ENCODE peak calls at places on chromosomes 5 and 9, in four cellular contexts. B is GM12878, H is HepG2, P is H1. Q is an unnamed sample.

GRCh38 chr9:38166501-38166900 is 97.5 kb upstream of the SHB start:
- DNase-seq in B (no peak), H (no peak), P (no peak), Q (no peak)

GRCh38 chr9:129405089-129405830 is 215.6 kb downstream of the C9orf50 start:
- DNase-seq in B (no peak), H (peak; percentile 47), P (no peak), Q (no peak)

GRCh38 chr5:43926923-43927322 is 323.9 kb downstream of the NNT start:
- DNase-seq in B (no peak), H (no peak), P (no peak), Q (no peak)

GRCh38 chr5:55188656-55189380 is 15.8 kb upstream of the CDC20B start:
- DNase-seq in B (no peak), H (no peak), P (no peak), Q (no peak)

GRCh38 chr5:180105827-180106312 is 34.3 kb upstream of the RNF130 start:
- DNase-seq in B (no peak), H (no peak), P (no peak), Q (no peak)

GRCh38 chr5:142551242-142552067 is 134.4 kb downstream of the FGF1 start:
- DNase-seq in B (no peak), H (no peak), P (peak; percentile 43), Q (no peak)

GRCh38 chr9:36802171-36802920 is 229.7 kb downstream of the MELK start:
- DNase-seq in B (no peak), H (no peak), P (no peak), Q (no peak)

GRCh38 chr9:26540094-26540493 is 352.5 kb downstream of the CAAP1 start:
- DNase-seq in B (no peak), H (peak; percentile 2), P (no peak), Q (no peak)

GRCh38 chr5:167626341-167627118 is 664.9 kb upstream of the WWC1 start:
- DNase-seq in B (no peak), H (no peak), P (no peak), Q (no peak)

GRCh38 chr5:36300181-36300926 is 1.3 kb downstream of the RANBP3L start:
- DNase-seq in B (no peak), H (no peak), P (no peak), Q (no peak)

GRCh38 chr5:15241216-15241821 is 258.7 kb upstream of the FBXL7 start:
- DNase-seq in B (no peak), H (no peak), P (no peak), Q (no peak)

GRCh38 chr5:33321026-33321425 is 119.7 kb upstream of the TARS1 start:
- DNase-seq in B (no peak), H (no peak), P (no peak), Q (no peak)

GRCh38 chr5:77213601-77214000 is 3.1 kb downstream of the PDE8B start:
- DNase-seq in B (no peak), H (no peak), P (no peak), Q (no peak)

GRCh38 chr5:127934791-127935256 is 148.7 kb upstream of the SLC12A2 start:
- DNase-seq in B (no peak), H (peak; percentile 97), P (peak; percentile 41), Q (no peak)

GRCh38 chr9:134216961-134217360 is 52.6 kb upstream of the RNU6ATAC start:
- DNase-seq in B (no peak), H (no peak), P (no peak), Q (no peak)

GRCh38 chr5:65672787-65673186 is 48.0 kb downstream of the SHLD3 start:
- DNase-seq in B (no peak), H (no peak), P (no peak), Q (no peak)

GRCh38 chr5:178350361-178351220 is 118.0 kb upstream of the PHYKPL start:
- DNase-seq in B (no peak), H (no peak), P (no peak), Q (no peak)

GRCh38 chr5:89686081-89686765 is 723.3 kb downstream of the CETN3 start:
- DNase-seq in B (no peak), H (no peak), P (no peak), Q (no peak)

GRCh38 chr5:143074414-143074996 is 304.3 kb downstream of the ARHGAP26 start:
- DNase-seq in B (no peak), H (no peak), P (no peak), Q (no peak)

GRCh38 chr5:74201334-74202081 is 439.0 kb downstream of the ENC1 start:
- DNase-seq in B (peak; percentile 63), H (no peak), P (no peak), Q (no peak)

GRCh38 chr9:134489621-134490380 is 151.8 kb upstream of the COL5A1 start:
- DNase-seq in B (no peak), H (no peak), P (no peak), Q (no peak)

GRCh38 chr5:124289122-124289521 is 457.3 kb downstream of the ZNF608 start:
- DNase-seq in B (no peak), H (no peak), P (no peak), Q (no peak)

GRCh38 chr5:89968870-89969472 is 440.6 kb downstream of the CETN3 start:
- DNase-seq in B (no peak), H (no peak), P (no peak), Q (no peak)

GRCh38 chr5:132358760-132359159 is 10.8 kb upstream of the SLC22A5 start:
- DNase-seq in B (no peak), H (no peak), P (no peak), Q (no peak)

GRCh38 chr5:33776151-33776550 is 115.6 kb downstream of the ADAMTS12 start:
- DNase-seq in B (no peak), H (no peak), P (no peak), Q (no peak)

GRCh38 chr5:64612349-64612961 is 77.8 kb upstream of the SHISAL2B start:
- DNase-seq in B (no peak), H (peak; percentile 39), P (no peak), Q (peak; percentile 40)

GRCh38 chr9:105466898-105467455 is 19.1 kb downstream of the FSD1L start:
- DNase-seq in B (no peak), H (no peak), P (no peak), Q (no peak)

GRCh38 chr9:21097817-21098216 is 20.1 kb upstream of the IFNB1 start:
- DNase-seq in B (no peak), H (no peak), P (no peak), Q (no peak)
- TF ChIP-seq ATF2 in B (no peak), H (no peak), P (no peak), Q (no peak)

GRCh38 chr5:174504266-174504726 is 220.1 kb upstream of the MSX2 start:
- DNase-seq in B (no peak), H (no peak), P (no peak), Q (no peak)

GRCh38 chr5:174501461-174502069 is 222.8 kb upstream of the MSX2 start:
- DNase-seq in B (no peak), H (no peak), P (no peak), Q (no peak)

GRCh38 chr5:174503086-174503460 is 221.3 kb upstream of the MSX2 start:
- DNase-seq in B (no peak), H (no peak), P (no peak), Q (no peak)

GRCh38 chr5:174505621-174506020 is 218.8 kb upstream of the MSX2 start:
- DNase-seq in B (no peak), H (no peak), P (no peak), Q (no peak)

DNA sequence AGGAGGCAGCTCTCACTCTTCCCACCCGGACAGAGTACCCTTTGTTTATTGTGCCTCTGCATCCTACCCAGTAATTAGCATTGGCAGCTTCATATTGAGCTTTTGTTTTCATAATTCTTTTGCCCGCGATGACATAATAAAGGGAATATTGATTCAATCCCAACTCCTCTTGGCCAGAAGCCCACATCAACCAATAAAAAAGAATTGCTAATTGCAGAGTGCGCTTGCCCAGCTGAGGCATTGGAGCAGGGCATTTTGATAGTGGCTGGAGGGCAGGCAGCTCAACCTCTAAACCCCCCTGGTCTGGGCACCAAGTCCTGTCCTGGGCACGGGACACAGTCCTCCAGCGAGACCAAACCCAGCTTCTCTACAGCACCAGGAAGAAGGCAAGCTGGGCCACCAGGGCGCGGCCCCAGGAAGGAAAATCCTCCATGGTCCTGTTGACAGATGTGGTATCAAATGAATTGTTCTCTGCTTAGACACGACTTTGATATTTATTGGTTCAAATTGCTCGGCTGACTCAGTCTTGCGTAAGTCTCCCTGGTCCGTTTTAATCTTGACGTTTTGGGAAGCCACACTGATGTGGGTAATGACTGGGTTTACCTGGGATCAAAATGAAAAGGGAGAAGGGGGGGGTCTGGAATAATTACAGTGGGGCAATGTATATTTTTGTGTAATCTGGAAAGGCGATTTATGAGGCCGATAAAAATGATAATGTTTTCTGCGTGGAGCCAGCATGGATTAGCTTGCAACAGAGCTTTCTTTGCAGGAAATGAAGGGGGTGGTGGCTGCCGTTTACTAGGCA is 220.7 kb upstream of the MSX2 start:
- DNase-seq in B (no peak), H (no peak), P (no peak), Q (no peak)
- TF ChIP-seq ZNF274 in B (no peak), H (no peak), P (no peak), Q (no peak)

GRCh38 chr5:52915176-52915875 is 73.8 kb upstream of the ITGA2 start:
- DNase-seq in B (peak; percentile 27), H (peak; percentile 68), P (peak; percentile 27), Q (peak; percentile 65)
- TF ChIP-seq RAD21 in B (peak; percentile 71), H (peak; percentile 63), P (peak; percentile 63), Q (peak; percentile 69)

GRCh38 chr5:103498211-103498610 is 64.4 kb downstream of the NUDT12 start:
- DNase-seq in B (no peak), H (no peak), P (no peak), Q (no peak)
- TF ChIP-seq ATF2 in B (no peak), H (no peak), P (no peak), Q (no peak)

DNA sequence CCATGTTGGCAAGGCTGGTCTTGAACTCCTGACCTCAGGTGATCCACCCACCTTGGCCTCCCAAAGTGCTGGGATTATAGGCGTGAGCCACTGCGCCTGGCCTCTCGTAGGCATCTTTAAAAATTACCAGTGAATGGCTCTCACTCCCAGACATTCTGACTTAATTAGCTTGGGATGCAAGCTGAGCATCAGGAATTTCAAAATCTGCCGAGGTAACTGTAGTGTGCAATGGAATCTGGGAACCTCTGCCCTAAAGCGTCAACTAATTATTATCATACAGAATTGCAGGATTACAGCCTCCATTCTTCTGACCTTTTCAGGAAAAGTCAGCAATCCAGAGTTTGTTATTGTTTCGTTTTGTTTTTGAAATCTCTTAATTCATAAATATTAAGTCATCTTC is 213.4 kb upstream of the DMAC1 start:
- DNase-seq in B (no peak), H (no peak), P (peak; percentile 15), Q (no peak)
- TF ChIP-seq ZNF274 in B (no peak), H (no peak), P (no peak), Q (no peak)